ENCODE peak calls at places on chromosomes 4 and X, in six cellular contexts. Y is A549, S is AG10803, J is astrocyte of the spinal cord, E is GM10248, L is lower leg skin. Q is an unnamed sample.

GRCh38 chr4:119598521-119598920 is 30.1 kb downstream of the PDE5A start:
- DNase-seq in Y (no peak), S (no peak), J (no peak), E (no peak), L (no peak), Q (no peak)

GRCh38 chrX:3184176-3184930 is 143.1 kb downstream of the ARSF start:
- DNase-seq in Y (no peak), S (peak), J (peak), E (no peak), L (no peak), Q (no peak)

GRCh38 chrX:121179972-121180371 is 132.6 kb downstream of the GLUD2 start:
- DNase-seq in Y (no peak), S (no peak), J (no peak), E (no peak), L (no peak), Q (no peak)

GRCh38 chr4:128517096-128517738 is 229.6 kb upstream of the PGRMC2 start:
- DNase-seq in Y (no peak), S (peak), J (peak), E (no peak), L (no peak), Q (no peak)

GRCh38 chrX:109774136-109774535 is 41.1 kb upstream of the ACSL4 start:
- DNase-seq in Y (no peak), S (peak), J (no peak), E (no peak), L (no peak), Q (no peak)

GRCh38 chr4:8023696-8024033 is 84.0 kb upstream of the AFAP1 start:
- DNase-seq in Y (no peak), S (no peak), J (no peak), E (no peak), L (no peak), Q (no peak)

GRCh38 chr4:184030764-184031163 is 125.7 kb downstream of the STOX2 start:
- DNase-seq in Y (no peak), S (no peak), J (no peak), E (no peak), L (no peak), Q (no peak)

GRCh38 chr4:113404846-113405245 is 355.4 kb downstream of the ANK2 start:
- DNase-seq in Y (no peak), S (no peak), J (no peak), E (no peak), L (no peak), Q (no peak)

GRCh38 chrX:13223868-13224555 is 95.8 kb downstream of the ATXN3L start:
- DNase-seq in Y (peak), S (peak), J (peak), E (no peak), L (no peak), Q (no peak)

GRCh38 chr4:147773261-147774184 is 41.6 kb downstream of the ARHGAP10 start:
- DNase-seq in Y (no peak), S (peak), J (peak), E (no peak), L (no peak), Q (no peak)

GRCh38 chrX:8867454-8867853 is 66.3 kb upstream of the FAM9A start:
- DNase-seq in Y (no peak), S (peak), J (no peak), E (no peak), L (no peak), Q (no peak)

GRCh38 chr4:38377195-38377594 is 286.8 kb upstream of the KLF3 start:
- DNase-seq in Y (no peak), S (peak), J (no peak), E (no peak), L (no peak), Q (no peak)

GRCh38 chrX:39677585-39677984 is 420.2 kb downstream of the BCOR start:
- DNase-seq in Y (no peak), S (no peak), J (no peak), E (no peak), L (no peak), Q (no peak)

GRCh38 chrX:33273521-33273920 is 62.2 kb upstream of the DMD start:
- DNase-seq in Y (no peak), S (no peak), J (no peak), E (no peak), L (no peak), Q (no peak)

GRCh38 chr4:15262396-15262795 is 165.4 kb upstream of the C1QTNF7 start:
- DNase-seq in Y (no peak), S (no peak), J (peak), E (no peak), L (no peak), Q (no peak)

GRCh38 chrX:103017542-103017941 is 46.4 kb downstream of the BEX1 start:
- DNase-seq in Y (no peak), S (no peak), J (no peak), E (no peak), L (no peak), Q (no peak)

GRCh38 chr4:11719879-11720278 is 291.2 kb upstream of the HS3ST1 start:
- DNase-seq in Y (no peak), S (no peak), J (no peak), E (no peak), L (no peak), Q (no peak)

GRCh38 chr4:172173206-172173605 is 360.0 kb downstream of the GALNTL6 start:
- DNase-seq in Y (no peak), S (no peak), J (no peak), E (no peak), L (no peak), Q (no peak)

GRCh38 chr4:4488405-4489404 is 53.1 kb downstream of the STX18 start:
- DNase-seq in Y (peak), S (peak), J (peak), E (peak), L (peak), Q (peak)

GRCh38 chrX:154411322-154411980 is at the start of gene TAFAZZIN:
- DNase-seq in Y (peak), S (peak), J (peak), E (peak), L (peak), Q (peak)

GRCh38 chrX:16695079-16695676 is 17.3 kb downstream of the CTPS2 start:
- DNase-seq in Y (peak), S (peak), J (peak), E (peak), L (peak), Q (peak)

GRCh38 chr4:83629945-83630684 is 94.2 kb downstream of the GPAT3 start:
- DNase-seq in Y (no peak), S (peak), J (peak), E (no peak), L (no peak), Q (no peak)

GRCh38 chr4:119068529-119068962 is 67.1 kb upstream of the MYOZ2 start:
- DNase-seq in Y (no peak), S (no peak), J (no peak), E (no peak), L (no peak), Q (no peak)

GRCh38 chr4:186485621-186486062 is 69.7 kb downstream of the MTNR1A start:
- DNase-seq in Y (no peak), S (peak), J (peak), E (no peak), L (no peak), Q (no peak)
- TF ChIP-seq CTCF in Y (no peak), S (no peak), J (no peak), E (no peak), L (no peak), Q (no peak)

DNA sequence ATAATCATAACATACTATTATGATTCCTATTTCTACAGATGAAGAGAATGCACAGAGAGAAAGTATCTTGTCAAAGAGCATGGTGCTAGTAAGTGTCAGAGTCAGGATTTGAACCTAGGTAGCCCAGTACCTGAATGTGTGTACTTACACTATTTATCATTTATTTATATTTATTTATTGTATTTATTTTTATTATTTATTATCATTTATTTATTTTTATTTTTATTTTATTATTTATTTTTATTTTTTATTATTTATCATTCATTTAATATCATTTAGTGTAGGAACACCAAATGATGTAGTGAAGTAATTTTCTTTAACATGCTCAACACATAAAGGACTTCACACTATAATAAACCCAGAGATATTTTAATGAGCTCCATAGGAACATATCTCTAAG is 209.4 kb upstream of the ZFP42 start:
- DNase-seq in Y (no peak), S (no peak), J (no peak), E (no peak), L (no peak), Q (no peak)
- TF ChIP-seq CTCF in Y (no peak), S (no peak), J (no peak), E (no peak), L (no peak), Q (no peak)

GRCh38 chr4:66048861-66049260 is 378.6 kb upstream of the EPHA5 start:
- DNase-seq in Y (no peak), S (no peak), J (peak), E (no peak), L (no peak), Q (no peak)

DNA sequence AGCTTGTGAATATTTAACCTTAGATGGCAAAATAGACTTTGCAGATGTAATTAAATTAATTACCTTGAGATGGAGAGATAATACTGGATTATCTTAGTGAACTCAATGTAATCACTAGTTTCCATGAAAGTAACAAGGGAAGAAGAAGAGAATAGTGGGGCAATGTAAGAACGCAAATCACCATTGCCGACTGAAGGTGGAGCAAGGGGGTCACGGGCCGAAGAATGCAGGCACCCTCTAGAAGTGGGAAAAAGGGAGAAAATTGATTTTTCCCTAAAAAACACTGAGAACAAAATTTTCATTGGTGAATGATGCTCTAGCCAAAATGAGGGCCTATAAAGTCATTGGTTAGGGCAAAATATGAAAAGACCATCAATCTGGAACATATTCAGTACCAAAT is 375.6 kb upstream of the EPHA5 start:
- DNase-seq in Y (no peak), S (no peak), J (no peak), E (no peak), L (no peak), Q (no peak)
- TF ChIP-seq CTCF in Y (no peak), S (no peak), J (no peak), E (no peak), L (no peak), Q (no peak)

GRCh38 chrX:155864655-155865054 is 16.5 kb upstream of the VAMP7 start:
- DNase-seq in Y (no peak), S (no peak), J (no peak), E (no peak), L (no peak), Q (no peak)
- TF ChIP-seq CTCF in Y (no peak), S (peak), J (no peak), E (no peak), L (no peak), Q (no peak)

GRCh38 chr4:157043131-157043530 is 32.8 kb upstream of the GLRB start:
- DNase-seq in Y (no peak), S (peak), J (peak), E (no peak), L (no peak), Q (no peak)
- TF ChIP-seq CTCF in Y (no peak), S (peak), J (peak), E (no peak), L (no peak), Q (no peak)

DNA sequence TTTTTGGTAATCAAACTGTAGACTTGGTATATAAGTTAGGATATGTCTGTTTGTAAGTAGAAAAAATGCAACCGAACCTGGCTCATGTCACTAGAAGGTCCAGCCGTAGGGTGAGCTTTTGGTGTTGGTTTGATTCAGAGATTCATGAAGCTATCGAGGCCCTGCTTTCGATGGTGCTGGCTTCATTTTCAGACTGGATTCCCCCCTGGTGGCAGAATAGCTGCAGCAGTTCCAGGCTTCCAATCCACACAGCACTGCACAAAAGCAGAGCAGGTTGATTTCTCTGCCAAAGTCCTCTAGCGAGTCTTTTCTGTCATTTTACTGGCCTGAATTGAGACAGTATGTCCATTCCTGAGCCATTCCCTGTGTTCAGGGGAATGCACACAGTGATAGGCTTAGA is 33.1 kb downstream of the PDK3 start:
- DNase-seq in Y (peak), S (peak), J (peak), E (no peak), L (no peak), Q (no peak)
- TF ChIP-seq CTCF in Y (peak), S (peak), J (peak), E (no peak), L (no peak), Q (no peak)

GRCh38 chrX:7190157-7190556 is 42.2 kb upstream of the PUDP start:
- DNase-seq in Y (no peak), S (no peak), J (no peak), E (no peak), L (no peak), Q (no peak)

GRCh38 chrX:7194606-7195005 is 46.7 kb upstream of the PUDP start:
- DNase-seq in Y (no peak), S (no peak), J (no peak), E (no peak), L (no peak), Q (no peak)

GRCh38 chrX:7192871-7193270 is 44.9 kb upstream of the PUDP start:
- DNase-seq in Y (no peak), S (no peak), J (no peak), E (no peak), L (no peak), Q (no peak)

DNA sequence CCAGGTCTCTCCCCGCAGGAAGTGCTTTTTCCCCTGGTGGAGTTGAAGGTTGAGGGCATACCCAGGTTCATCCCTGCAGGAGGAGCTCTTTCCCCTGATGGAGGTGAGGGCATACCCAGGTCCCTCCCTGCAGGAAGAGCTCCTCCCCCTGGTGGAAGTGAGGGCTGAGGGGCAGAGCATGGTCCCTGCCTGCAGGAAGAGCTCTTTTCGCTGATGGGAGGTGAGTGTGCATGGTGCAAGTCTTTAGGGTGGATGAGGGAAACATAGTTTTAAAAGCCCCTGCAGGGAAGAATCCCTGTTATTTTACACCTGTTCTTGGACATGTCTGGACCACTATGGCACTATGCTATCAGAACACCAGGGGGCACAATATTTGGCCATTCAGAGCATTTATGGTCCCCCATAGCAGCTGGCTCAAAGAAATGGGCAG is 43.7 kb upstream of the PUDP start:
- DNase-seq in Y (no peak), S (no peak), J (no peak), E (no peak), L (no peak), Q (no peak)
- TF ChIP-seq CTCF in Y (no peak), S (no peak), J (peak), E (no peak), L (no peak), Q (no peak)

GRCh38 chrX:70998402-70999027 is 67.6 kb upstream of the SLC7A3 start:
- DNase-seq in Y (no peak), S (peak), J (peak), E (no peak), L (no peak), Q (no peak)
- TF ChIP-seq CTCF in Y (peak), S (peak), J (peak), E (peak), L (no peak), Q (no peak)

GRCh38 chr4:54234497-54235205 is 5.6 kb downstream of the PDGFRA start:
- DNase-seq in Y (no peak), S (no peak), J (no peak), E (no peak), L (no peak), Q (no peak)
- TF ChIP-seq CTCF in Y (no peak), S (peak), J (no peak), E (no peak), L (no peak), Q (peak)